ENCODE peak calls at places on chromosomes 16 and 17, in four cellular contexts. U is H1, G is HepG2, B is GM12878. C is an unnamed sample.

GRCh38 chr17:4474093-4474492 is 24.6 kb upstream of the SPNS2 start:
- DNase-seq in U (no peak), G (no peak), B (no peak), C (no peak)

GRCh38 chr17:17749025-17749772 is 67.9 kb downstream of the RAI1 start:
- DNase-seq in U (peak), G (no peak), B (no peak), C (no peak)

GRCh38 chr17:18974407-18975149 is 22.6 kb downstream of the SLC5A10 start:
- DNase-seq in U (no peak), G (no peak), B (no peak), C (no peak)

GRCh38 chr17:62765351-62765750 is 42.8 kb downstream of the MARCHF10 start:
- DNase-seq in U (no peak), G (no peak), B (no peak), C (no peak)

GRCh38 chr17:72648702-72649101 is 443.8 kb downstream of the SLC39A11 start:
- DNase-seq in U (no peak), G (no peak), B (no peak), C (no peak)

GRCh38 chr17:17354560-17355357 is 51.6 kb downstream of the NT5M start:
- DNase-seq in U (peak), G (peak), B (peak), C (peak)

GRCh38 chr17:3681057-3681456 is 12.4 kb downstream of the EMC6 start:
- DNase-seq in U (no peak), G (no peak), B (no peak), C (no peak)

GRCh38 chr17:74444406-74444805 is 12.5 kb downstream of the GPRC5C start:
- DNase-seq in U (no peak), G (no peak), B (no peak), C (no peak)

GRCh38 chr17:48456584-48456983 is 26.6 kb upstream of the SKAP1 start:
- DNase-seq in U (no peak), G (no peak), B (no peak), C (peak)

GRCh38 chr17:48908853-48909394 is 717 bp downstream of the UBE2Z start:
- DNase-seq in U (peak), G (peak), B (peak), C (peak)

GRCh38 chr17:74497471-74497870 is 31.0 kb downstream of the CD300A start:
- DNase-seq in U (no peak), G (no peak), B (no peak), C (peak)

GRCh38 chr16:56181401-56181800 is 9.9 kb upstream of the GNAO1 start:
- DNase-seq in U (no peak), G (no peak), B (no peak), C (no peak)

GRCh38 chr17:82055965-82056728 is 4.4 kb downstream of the GPS1 start:
- DNase-seq in U (no peak), G (no peak), B (no peak), C (no peak)
- TF ChIP-seq BRCA1 in U (no peak), G (no peak), B (no peak), C (no peak)

GRCh38 chr17:57574040-57574513 is 171.0 kb downstream of the CCDC182 start:
- DNase-seq in U (no peak), G (no peak), B (no peak), C (no peak)
- TF ChIP-seq BRCA1 in U (no peak), G (no peak), B (no peak), C (no peak)

GRCh38 chr16:1979271-1980025 is 1.8 kb downstream of the NOXO1 start:
- DNase-seq in U (peak), G (no peak), B (no peak), C (peak)
- TF ChIP-seq BRCA1 in U (no peak), G (no peak), B (no peak), C (no peak)

GRCh38 chr17:82984751-82985435 is 94.5 kb upstream of the METRNL start:
- DNase-seq in U (no peak), G (no peak), B (no peak), C (no peak)

GRCh38 chr17:82983510-82984248 is 95.7 kb upstream of the METRNL start:
- DNase-seq in U (no peak), G (no peak), B (no peak), C (no peak)

GRCh38 chr17:82985436-82985820 is 94.0 kb upstream of the METRNL start:
- DNase-seq in U (no peak), G (no peak), B (no peak), C (no peak)

GRCh38 chr17:82981141-82981540 is 98.3 kb upstream of the METRNL start:
- DNase-seq in U (no peak), G (no peak), B (no peak), C (no peak)

DNA sequence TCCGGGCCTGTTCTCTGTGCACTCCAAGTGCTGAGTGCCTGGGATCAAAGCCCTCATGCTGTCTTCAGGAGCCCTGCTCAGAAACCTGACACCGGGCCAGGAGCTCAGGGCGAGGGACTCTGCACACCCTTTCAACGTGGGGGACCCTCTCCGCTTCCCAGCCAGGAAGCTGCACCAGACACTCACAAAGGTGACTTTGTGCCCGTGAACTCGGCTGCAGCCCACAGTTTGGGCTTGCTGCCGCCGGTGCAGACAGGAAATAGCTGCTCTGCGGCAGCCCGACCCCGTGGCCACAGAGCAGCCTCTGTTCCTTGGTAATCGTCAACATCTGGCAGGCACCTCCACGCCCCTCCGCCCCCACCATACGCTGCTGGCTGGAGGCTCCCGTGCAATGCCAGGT is 93.4 kb upstream of the METRNL start:
- DNase-seq in U (no peak), G (no peak), B (no peak), C (no peak)
- TF ChIP-seq BRCA1 in U (no peak), G (no peak), B (no peak), C (no peak)

GRCh38 chr16:48024042-48024441 is 131.8 kb downstream of the ABCC12 start:
- DNase-seq in U (no peak), G (no peak), B (no peak), C (no peak)

GRCh38 chr16:48025359-48025758 is 130.4 kb downstream of the ABCC12 start:
- DNase-seq in U (no peak), G (no peak), B (no peak), C (no peak)

DNA sequence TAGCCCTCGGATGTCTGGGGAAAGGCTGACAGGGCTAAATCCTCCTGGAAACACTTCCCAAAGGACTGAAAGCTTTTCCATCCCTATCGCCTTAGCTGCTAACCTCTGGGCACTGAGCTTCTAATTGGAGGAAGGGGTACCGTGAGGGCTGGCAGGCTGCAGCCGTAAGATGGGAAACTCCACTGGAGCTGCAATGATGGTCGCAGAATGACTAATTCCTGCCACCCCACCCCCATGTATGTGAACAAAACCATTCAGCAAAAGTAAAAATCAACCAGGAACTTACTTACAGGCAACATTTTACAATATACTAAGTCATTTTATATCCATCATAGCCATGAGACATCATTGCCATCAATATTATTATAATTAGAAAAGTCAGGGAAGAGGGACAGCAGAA is 133.3 kb downstream of the ABCC12 start:
- DNase-seq in U (no peak), G (no peak), B (no peak), C (no peak)
- TF ChIP-seq BRCA1 in U (no peak), G (no peak), B (no peak), C (no peak)

DNA sequence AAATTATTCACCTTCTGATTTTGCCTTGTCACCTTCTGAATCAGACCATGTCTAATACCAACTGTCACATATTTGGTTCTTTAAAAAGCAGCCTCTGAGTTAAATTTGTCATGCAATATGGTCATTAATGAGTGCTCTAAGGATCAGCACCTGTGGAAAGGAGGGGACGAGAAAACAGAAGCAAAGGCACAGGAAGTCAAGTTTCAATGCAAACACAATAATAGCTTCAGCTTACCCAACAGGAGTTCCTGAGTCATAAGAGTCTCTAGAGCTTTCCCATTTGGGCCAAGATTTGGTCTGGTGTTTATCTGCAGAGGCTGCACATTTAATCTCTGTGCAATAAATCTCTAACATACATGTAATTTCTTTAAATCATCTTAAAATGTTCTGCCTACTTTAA is 889.8 kb downstream of the CDH8 start:
- DNase-seq in U (no peak), G (no peak), B (no peak), C (no peak)
- TF ChIP-seq BRCA1 in U (no peak), G (no peak), B (no peak), C (no peak)

DNA sequence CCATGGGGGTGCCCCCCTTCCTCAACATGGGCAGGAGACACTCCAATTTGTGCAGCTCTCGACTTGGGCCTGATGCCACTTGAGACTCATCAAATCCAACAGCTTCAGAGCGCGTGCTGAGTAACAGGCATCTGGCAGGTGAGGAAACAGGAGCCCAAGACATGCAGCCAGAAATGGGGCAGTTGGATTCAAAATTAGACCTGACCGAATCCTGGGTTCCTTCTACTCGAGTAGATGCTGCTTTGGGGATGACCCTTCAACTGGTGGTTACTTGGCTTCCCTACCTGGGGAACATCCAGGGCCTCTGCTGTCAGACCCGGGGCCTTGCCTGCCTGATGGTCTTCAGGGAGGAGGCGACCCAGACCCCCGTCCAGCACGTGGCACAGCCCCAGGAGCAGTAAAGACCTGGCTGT is 488 bp upstream of the NTN3 start:
- DNase-seq in U (no peak), G (no peak), B (no peak), C (no peak)
- TF ChIP-seq BRCA1 in U (no peak), G (no peak), B (no peak), C (no peak)

C was measured in K562.